ENCODE peak calls at places on chromosomes 1 and 21, in eight cellular contexts. W is A549, Q is HepG2, I is IMR-90, E is HCT116, O is GM12878, L is K562, B is H1. J is an unnamed sample.

GRCh38 chr1:158943059-158943458 is 11.7 kb downstream of the PYHIN1 start:
- DNase-seq in W (no peak), Q (no peak), I (peak), E (no peak), O (no peak), L (no peak), B (no peak), J (no peak)

GRCh38 chr1:85473390-85473789 is 8.4 kb upstream of the DDAH1 start:
- DNase-seq in W (peak), Q (peak), I (peak), E (no peak), O (no peak), L (no peak), B (no peak), J (no peak)

GRCh38 chr1:183293243-183293642 is 107.2 kb downstream of the LAMC2 start:
- DNase-seq in W (no peak), Q (no peak), I (no peak), E (no peak), O (no peak), L (no peak), B (no peak), J (no peak)

GRCh38 chr1:2073382-2074230 is 23.4 kb downstream of the PRKCZ start:
- DNase-seq in W (no peak), Q (no peak), I (peak), E (no peak), O (no peak), L (peak), B (no peak), J (peak)

GRCh38 chr21:44557491-44558328 is 885 bp downstream of the KRTAP10-3 start:
- DNase-seq in W (no peak), Q (no peak), I (no peak), E (no peak), O (no peak), L (no peak), B (peak), J (no peak)

GRCh38 chr1:214282696-214283225 is 1.8 kb downstream of the SMYD2 start:
- DNase-seq in W (no peak), Q (no peak), I (no peak), E (no peak), O (no peak), L (no peak), B (no peak), J (no peak)

GRCh38 chr1:111747282-111747734 is 8.1 kb upstream of the INKA2 start:
- DNase-seq in W (peak), Q (peak), I (peak), E (peak), O (no peak), L (peak), B (peak), J (peak)

GRCh38 chr1:219413523-219413922 is 199.4 kb downstream of the ZC3H11B start:
- DNase-seq in W (no peak), Q (no peak), I (no peak), E (no peak), O (no peak), L (no peak), B (no peak), J (peak)

GRCh38 chr1:183770816-183771128 is 34.1 kb upstream of the RGL1 start:
- DNase-seq in W (no peak), Q (no peak), I (no peak), E (no peak), O (no peak), L (no peak), B (no peak), J (no peak)

GRCh38 chr1:115654125-115654524 is 12.4 kb downstream of the VANGL1 start:
- DNase-seq in W (no peak), Q (no peak), I (no peak), E (no peak), O (no peak), L (peak), B (no peak), J (peak)

GRCh38 chr1:28129150-28129549 is 40.7 kb upstream of the EYA3 start:
- DNase-seq in W (peak), Q (no peak), I (peak), E (peak), O (no peak), L (no peak), B (no peak), J (no peak)

GRCh38 chr1:1664941-1665814 is 6.4 kb upstream of the CDK11B start:
- DNase-seq in W (no peak), Q (no peak), I (no peak), E (no peak), O (no peak), L (no peak), B (no peak), J (peak)

GRCh38 chr1:188769936-188770335 is 1707.7 kb downstream of the BRINP3 start:
- DNase-seq in W (no peak), Q (no peak), I (no peak), E (no peak), O (no peak), L (no peak), B (no peak), J (no peak)

GRCh38 chr1:83053446-83053845 is 945.5 kb downstream of the TTLL7 start:
- DNase-seq in W (no peak), Q (no peak), I (no peak), E (no peak), O (no peak), L (no peak), B (no peak), J (no peak)

GRCh38 chr1:45491464-45492260 is 699 bp upstream of the TESK2 start:
- DNase-seq in W (no peak), Q (no peak), I (no peak), E (no peak), O (no peak), L (no peak), B (no peak), J (no peak)

GRCh38 chr1:47403321-47403720 is 12.8 kb upstream of the FOXE3 start:
- DNase-seq in W (no peak), Q (no peak), I (no peak), E (no peak), O (no peak), L (no peak), B (no peak), J (no peak)

GRCh38 chr21:37232274-37233018 is 34.7 kb downstream of the VPS26C start:
- DNase-seq in W (no peak), Q (no peak), I (no peak), E (no peak), O (no peak), L (no peak), B (peak), J (no peak)
- TF ChIP-seq RAD21 in W (no peak), Q (no peak), I (no peak), E (no peak), O (no peak), L (no peak), B (no peak), J (no peak)

GRCh38 chr21:15743593-15743992 is 13.8 kb downstream of the USP25 start:
- DNase-seq in W (no peak), Q (no peak), I (no peak), E (no peak), O (no peak), L (no peak), B (no peak), J (no peak)

GRCh38 chr21:15741510-15741909 is 11.7 kb downstream of the USP25 start:
- DNase-seq in W (no peak), Q (no peak), I (peak), E (no peak), O (no peak), L (no peak), B (no peak), J (no peak)

GRCh38 chr21:15742694-15743093 is 12.9 kb downstream of the USP25 start:
- DNase-seq in W (no peak), Q (no peak), I (no peak), E (no peak), O (no peak), L (no peak), B (no peak), J (no peak)

GRCh38 chr21:15742052-15742451 is 12.3 kb downstream of the USP25 start:
- DNase-seq in W (no peak), Q (peak), I (peak), E (no peak), O (no peak), L (peak), B (no peak), J (no peak)

GRCh38 chr21:15744926-15745325 is 15.1 kb downstream of the USP25 start:
- DNase-seq in W (no peak), Q (no peak), I (no peak), E (no peak), O (no peak), L (peak), B (no peak), J (no peak)
- TF ChIP-seq RAD21 in W (no peak), Q (no peak), I (no peak), E (no peak), O (no peak), L (no peak), B (no peak), J (no peak)

DNA sequence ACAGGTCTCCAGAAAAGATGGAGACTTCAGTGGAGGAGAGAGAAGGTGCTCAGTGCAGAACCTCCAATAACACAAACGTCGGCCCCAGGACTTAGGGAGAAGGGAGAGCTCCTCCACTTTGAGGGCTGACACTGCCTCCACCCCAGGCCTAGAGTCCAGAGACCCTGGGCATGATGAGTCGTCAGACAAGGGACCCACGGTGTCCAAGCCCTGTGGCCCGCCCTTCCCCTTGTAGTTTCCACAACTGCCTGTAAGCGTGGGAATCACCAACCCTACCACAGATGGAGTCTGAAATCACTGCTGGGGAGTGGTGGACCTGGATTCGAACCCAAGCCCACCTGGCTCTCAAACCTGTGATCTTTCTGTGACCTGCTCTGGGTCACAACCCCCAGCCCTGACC is 281.1 kb downstream of the NPHP4 start:
- DNase-seq in W (no peak), Q (no peak), I (no peak), E (no peak), O (no peak), L (no peak), B (no peak), J (no peak)
- TF ChIP-seq RAD21 in W (no peak), Q (no peak), I (no peak), E (no peak), O (no peak), L (no peak), B (no peak), J (no peak)

DNA sequence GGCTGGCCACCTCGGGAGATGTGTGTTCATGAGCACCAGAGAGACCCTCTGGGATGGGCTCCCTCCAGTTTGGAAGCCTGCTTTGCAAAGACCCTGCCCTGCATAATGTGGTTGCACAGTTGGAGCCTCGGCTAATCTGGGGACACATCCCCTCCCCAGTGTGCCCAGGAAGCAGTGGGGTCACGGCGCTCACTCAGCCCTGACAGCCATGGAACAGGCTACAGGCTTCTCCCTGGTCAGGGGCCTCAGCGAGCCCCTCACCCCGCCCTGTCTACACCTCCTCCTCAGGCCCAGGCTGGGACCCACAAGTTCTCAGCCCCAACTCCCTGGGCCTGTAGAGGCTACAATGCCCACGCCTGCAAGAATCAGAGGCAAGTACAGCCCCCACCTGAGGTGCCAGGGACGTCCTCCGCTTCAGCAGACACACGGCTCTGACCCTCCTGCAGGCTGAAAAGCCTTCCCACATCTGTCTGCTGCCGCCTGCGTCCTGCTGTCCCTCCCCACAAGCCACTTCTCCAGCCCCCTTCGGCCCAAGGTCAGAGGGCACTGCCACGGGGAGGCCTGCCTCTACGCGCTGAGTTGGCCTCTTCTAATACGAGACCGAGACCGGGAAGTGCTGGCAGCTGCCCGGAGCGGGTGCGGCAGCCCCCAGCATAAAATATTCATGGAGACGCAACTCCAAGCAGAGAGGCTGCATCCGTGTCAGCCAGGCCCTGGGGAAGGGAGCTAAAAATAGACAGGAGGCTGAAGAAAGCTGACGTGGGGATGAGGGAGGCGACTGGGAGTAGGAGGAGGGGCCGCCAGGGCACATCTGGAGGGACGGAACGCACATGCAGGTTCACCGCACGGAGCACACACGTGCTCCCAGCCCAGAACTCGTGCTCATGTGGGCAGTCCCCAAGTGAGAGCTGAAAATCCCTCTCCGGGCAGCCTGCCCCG is 15.2 kb upstream of the GPR153 start:
- DNase-seq in W (no peak), Q (no peak), I (peak), E (no peak), O (no peak), L (peak), B (no peak), J (no peak)
- TF ChIP-seq RAD21 in W (no peak), Q (no peak), I (no peak), E (no peak), O (no peak), L (no peak), B (no peak), J (no peak)

GRCh38 chr21:32475162-32475812 is 62.8 kb downstream of the EVA1C start:
- DNase-seq in W (peak), Q (no peak), I (peak), E (no peak), O (no peak), L (no peak), B (no peak), J (no peak)

GRCh38 chr21:32474179-32475059 is 61.9 kb downstream of the EVA1C start:
- DNase-seq in W (no peak), Q (no peak), I (no peak), E (no peak), O (no peak), L (no peak), B (no peak), J (peak)

GRCh38 chr21:32480381-32480780 is 67.9 kb downstream of the EVA1C start:
- DNase-seq in W (no peak), Q (no peak), I (no peak), E (no peak), O (no peak), L (no peak), B (no peak), J (no peak)

GRCh38 chr21:32476661-32477423 is 64.3 kb downstream of the EVA1C start:
- DNase-seq in W (no peak), Q (no peak), I (no peak), E (no peak), O (no peak), L (no peak), B (no peak), J (no peak)

DNA sequence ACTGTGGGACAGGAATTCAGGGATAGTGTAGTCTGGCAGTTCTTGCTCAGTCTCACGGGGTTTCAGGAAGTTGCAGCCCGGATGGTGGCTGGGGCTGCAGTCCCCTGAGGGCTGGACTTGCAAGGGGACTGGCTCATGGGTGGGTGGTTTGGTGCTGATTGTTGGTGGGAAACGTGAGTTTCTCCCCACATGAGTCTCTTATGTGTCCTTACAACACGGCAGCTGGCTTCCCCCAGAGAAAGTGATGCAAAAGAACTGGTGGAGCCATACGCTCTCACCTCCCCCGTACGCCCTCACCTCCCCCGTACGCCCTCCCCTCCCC is 64.9 kb downstream of the EVA1C start:
- DNase-seq in W (no peak), Q (no peak), I (no peak), E (no peak), O (no peak), L (no peak), B (no peak), J (no peak)
- TF ChIP-seq RAD21 in W (no peak), Q (no peak), I (no peak), E (no peak), O (no peak), L (no peak), B (no peak), J (no peak)

J was measured in SK-N-SH.